ENCODE peak calls at places on chromosome 20, in six cellular contexts. X is T-helper 1 cell; C is Right ventricle myocardium superior; R is stimulated activated CD4-positive, alpha-beta T cell treated with anti-CD3 and anti-CD28 coated beads, Interleukin-12 subunit alpha, Interleukin-12 subunit beta, amount 100 ng/mL, for 48 hours; N is T-helper 22 cell; G is pancreas. A is an unnamed sample.
A peak's percentile ranks its signal among the peaks of the same experiment; 100 is the strongest.

GRCh38 chr20:63696311-63696627 is 183 bp upstream of the TNFRSF6B start:
- DNase-seq in C (peak; percentile 40), G (peak; percentile 82), N (no peak), R (no peak), X (no peak), A (no peak)

GRCh38 chr20:44733341-44734069 is 12.2 kb upstream of the KCNK15 start:
- DNase-seq in N (no peak), C (peak; percentile 76), R (peak; percentile 45), G (no peak), X (peak; percentile 41), A (peak; percentile 27)

GRCh38 chr20:46828471-46828870 is 66.2 kb upstream of the EYA2 start:
- DNase-seq in X (no peak), N (no peak), R (no peak), C (no peak), G (no peak), A (no peak)

GRCh38 chr20:37376324-37376723 is 30.4 kb downstream of the SRC start:
- DNase-seq in G (no peak), R (no peak), C (no peak), N (no peak), X (no peak), A (no peak)

GRCh38 chr20:46200582-46201570 is 82.8 kb downstream of the CD40 start:
- DNase-seq in G (no peak), C (peak; percentile 55), X (no peak), R (no peak), N (no peak), A (no peak)

GRCh38 chr20:51178153-51178552 is 155.2 kb upstream of the KCNG1 start:
- DNase-seq in X (no peak), R (no peak), N (no peak), C (no peak), G (no peak), A (no peak)

GRCh38 chr20:8390500-8390899 is 258.4 kb downstream of the PLCB1 start:
- DNase-seq in X (no peak), R (no peak), G (no peak), C (no peak), N (no peak), A (no peak)

GRCh38 chr20:1185781-1186334 is 1.1 kb upstream of the TMEM74B start:
- DNase-seq in N (no peak), X (peak; percentile 23), G (no peak), R (peak; percentile 38), C (peak; percentile 63), A (no peak)

GRCh38 chr20:32880635-32881034 is 21.9 kb downstream of the EFCAB8 start:
- DNase-seq in X (no peak), N (no peak), C (no peak), R (no peak), G (no peak), A (no peak)

GRCh38 chr20:59559024-59559817 is 45.1 kb upstream of the PHACTR3 start:
- DNase-seq in R (no peak), G (no peak), N (no peak), X (no peak), C (no peak), A (no peak)

GRCh38 chr20:39880890-39881289 is 808.1 kb downstream of the MAFB start:
- DNase-seq in R (no peak), C (no peak), G (no peak), X (no peak), N (no peak), A (no peak)

GRCh38 chr20:25310268-25310920 is 62.5 kb downstream of the PYGB start:
- DNase-seq in G (peak; percentile 40), C (peak; percentile 45), R (peak; percentile 40), N (no peak), X (peak; percentile 13), A (no peak)

GRCh38 chr20:50427740-50428462 is 82.3 kb upstream of the PTPN1 start:
- DNase-seq in G (no peak), X (no peak), N (no peak), R (no peak), C (peak; percentile 64), A (no peak)

GRCh38 chr20:38892091-38892981 is 33.9 kb upstream of the FAM83D start:
- DNase-seq in X (no peak), R (no peak), N (no peak), G (no peak), C (no peak), A (no peak)

GRCh38 chr20:58877374-58878360 is 25.2 kb downstream of the GNAS start:
- DNase-seq in G (no peak), C (no peak), R (no peak), N (no peak), X (no peak), A (no peak)

GRCh38 chr20:31547017-31547675 is 32.9 kb downstream of the HM13 start:
- DNase-seq in C (peak; percentile 90), N (peak; percentile 70), R (peak; percentile 72), X (peak; percentile 78), G (peak; percentile 89), A (peak; percentile 70)

GRCh38 chr20:62305149-62305764 is 2.5 kb downstream of the ADRM1 start:
- DNase-seq in G (peak; percentile 91), R (no peak), X (no peak), C (no peak), N (no peak), A (no peak)

A was measured in activated B cell treated with CpG ODN at 0.5 μM for 24 hours.